ENCODE peak calls at places on chromosomes 1 and 21, in nine cellular contexts. S is GM23248, V is dorsolateral prefrontal cortex, F is left ventricle myocardium inferior, B is lower lobe of right lung, O is foreskin fibroblast, X is ascending aorta, K is BE2C, Y is stomach. C is an unnamed sample.

GRCh38 chr1:62176597-62177312 is 17.9 kb upstream of the L1TD1 start:
- DNase-seq in S (no peak), V (no peak), F (no peak), B (no peak), O (no peak), X (no peak), K (no peak), Y (no peak), C (no peak)

GRCh38 chr1:231541842-231542241 is 13.4 kb downstream of the TSNAX start:
- DNase-seq in S (no peak), V (no peak), F (no peak), B (no peak), O (no peak), X (no peak), K (peak), Y (no peak), C (no peak)

GRCh38 chr21:42199488-42200463 is 19.2 kb upstream of the ABCG1 start:
- DNase-seq in S (peak), V (peak), F (no peak), B (no peak), O (peak), X (no peak), K (no peak), Y (no peak), C (no peak)

GRCh38 chr1:14945132-14946010 is 208.2 kb upstream of the TMEM51 start:
- DNase-seq in S (peak), V (peak), F (peak), B (no peak), O (peak), X (peak), K (no peak), Y (peak), C (no peak)

GRCh38 chr1:172360511-172360910 is 60.0 kb upstream of the C1orf105 start:
- DNase-seq in S (no peak), V (no peak), F (no peak), B (no peak), O (no peak), X (no peak), K (no peak), Y (no peak), C (no peak)

GRCh38 chr1:48916121-48917069 is 139.7 kb upstream of the BEND5 start:
- DNase-seq in S (peak), V (no peak), F (no peak), B (no peak), O (peak), X (no peak), K (peak), Y (no peak), C (no peak)

GRCh38 chr1:17419626-17420328 is 19.7 kb downstream of the RCC2 start:
- DNase-seq in S (peak), V (peak), F (peak), B (peak), O (peak), X (peak), K (peak), Y (peak), C (no peak)

GRCh38 chr1:17559618-17560419 is 20.3 kb downstream of the ARHGEF10L start:
- DNase-seq in S (no peak), V (no peak), F (no peak), B (no peak), O (no peak), X (no peak), K (no peak), Y (peak), C (no peak)

GRCh38 chr1:231318568-231318967 is 19.1 kb downstream of the EXOC8 start:
- DNase-seq in S (no peak), V (no peak), F (no peak), B (no peak), O (no peak), X (no peak), K (no peak), Y (no peak), C (no peak)

GRCh38 chr21:31459457-31459856 is 115.4 kb upstream of the TIAM1 start:
- DNase-seq in S (no peak), V (peak), F (no peak), B (no peak), O (no peak), X (no peak), K (no peak), Y (no peak), C (no peak)

GRCh38 chr1:150168960-150169565 is 19.3 kb downstream of the PLEKHO1 start:
- DNase-seq in S (peak), V (peak), F (peak), B (peak), O (peak), X (peak), K (peak), Y (peak), C (no peak)

GRCh38 chr1:10762153-10762523 is 34.3 kb downstream of the CASZ1 start:
- DNase-seq in S (no peak), V (no peak), F (no peak), B (no peak), O (no peak), X (no peak), K (no peak), Y (no peak), C (no peak)

GRCh38 chr1:78126506-78126905 is 80.7 kb downstream of the GIPC2 start:
- DNase-seq in S (peak), V (no peak), F (no peak), B (no peak), O (no peak), X (no peak), K (no peak), Y (no peak), C (no peak)

GRCh38 chr1:88357690-88358089 is 326.4 kb upstream of the PKN2 start:
- DNase-seq in S (peak), V (no peak), F (no peak), B (no peak), O (no peak), X (no peak), K (no peak), Y (no peak), C (no peak)

GRCh38 chr1:75058424-75058823 is 75.8 kb upstream of the LHX8 start:
- DNase-seq in S (no peak), V (no peak), F (no peak), B (no peak), O (no peak), X (no peak), K (no peak), Y (no peak), C (no peak)

GRCh38 chr1:163258181-163258580 is 55.5 kb upstream of the RGS5 start:
- DNase-seq in S (no peak), V (no peak), F (no peak), B (no peak), O (peak), X (no peak), K (no peak), Y (no peak), C (no peak)

GRCh38 chr1:230186003-230186863 is 119.2 kb downstream of the GALNT2 start:
- DNase-seq in S (peak), V (no peak), F (no peak), B (peak), O (peak), X (no peak), K (no peak), Y (peak), C (peak)

GRCh38 chr1:223264529-223264928 is 99.4 kb downstream of the SUSD4 start:
- DNase-seq in S (no peak), V (no peak), F (no peak), B (no peak), O (no peak), X (no peak), K (no peak), Y (no peak), C (no peak)

GRCh38 chr1:230308039-230308438 is 118.1 kb downstream of the PGBD5 start:
- DNase-seq in S (peak), V (no peak), F (peak), B (peak), O (peak), X (peak), K (no peak), Y (peak), C (peak)

GRCh38 chr21:42039911-42040351 is 29.8 kb upstream of the ZBTB21 start:
- DNase-seq in S (peak), V (no peak), F (peak), B (peak), O (peak), X (no peak), K (no peak), Y (no peak), C (no peak)

GRCh38 chr1:231093158-231093922 is 53.3 kb upstream of the FAM89A start:
- DNase-seq in S (peak), V (peak), F (no peak), B (no peak), O (peak), X (no peak), K (no peak), Y (no peak), C (no peak)

GRCh38 chr1:108009603-108010195 is 44.7 kb upstream of the VAV3 start:
- DNase-seq in S (peak), V (no peak), F (no peak), B (no peak), O (peak), X (no peak), K (no peak), Y (no peak), C (no peak)

GRCh38 chr1:159196543-159196942 is 8.1 kb upstream of the ACKR1 start:
- DNase-seq in S (peak), V (no peak), F (no peak), B (no peak), O (no peak), X (no peak), K (no peak), Y (no peak), C (no peak)

GRCh38 chr1:228378453-228379164 is 28.0 kb downstream of the TRIM11 start:
- DNase-seq in S (peak), V (peak), F (peak), B (peak), O (peak), X (peak), K (peak), Y (peak), C (peak)

GRCh38 chr21:18772404-18772803 is 368.8 kb upstream of the TMPRSS15 start:
- DNase-seq in S (no peak), V (no peak), F (no peak), B (no peak), O (no peak), X (no peak), K (no peak), Y (no peak), C (no peak)

GRCh38 chr1:149997585-149998262 is 12.8 kb downstream of the OTUD7B start:
- DNase-seq in S (no peak), V (no peak), F (no peak), B (no peak), O (no peak), X (no peak), K (no peak), Y (no peak), C (no peak)

GRCh38 chr1:119859647-119860046 is 36.7 kb downstream of the ADAM30 start:
- DNase-seq in S (peak), V (no peak), F (no peak), B (no peak), O (peak), X (no peak), K (no peak), Y (no peak), C (no peak)

GRCh38 chr1:79295967-79296366 is 289.4 kb upstream of the ADGRL4 start:
- DNase-seq in S (peak), V (no peak), F (no peak), B (no peak), O (peak), X (no peak), K (no peak), Y (no peak), C (no peak)

GRCh38 chr1:9279172-9279840 is 13.4 kb upstream of the SPSB1 start:
- DNase-seq in S (peak), V (no peak), F (no peak), B (no peak), O (peak), X (no peak), K (no peak), Y (no peak), C (no peak)
- H3K4me3 ChIP-seq in S (no peak), V (no peak), F (no peak), B (no peak), O (no peak), X (no peak), K (no peak), Y (no peak), C (no peak)

DNA sequence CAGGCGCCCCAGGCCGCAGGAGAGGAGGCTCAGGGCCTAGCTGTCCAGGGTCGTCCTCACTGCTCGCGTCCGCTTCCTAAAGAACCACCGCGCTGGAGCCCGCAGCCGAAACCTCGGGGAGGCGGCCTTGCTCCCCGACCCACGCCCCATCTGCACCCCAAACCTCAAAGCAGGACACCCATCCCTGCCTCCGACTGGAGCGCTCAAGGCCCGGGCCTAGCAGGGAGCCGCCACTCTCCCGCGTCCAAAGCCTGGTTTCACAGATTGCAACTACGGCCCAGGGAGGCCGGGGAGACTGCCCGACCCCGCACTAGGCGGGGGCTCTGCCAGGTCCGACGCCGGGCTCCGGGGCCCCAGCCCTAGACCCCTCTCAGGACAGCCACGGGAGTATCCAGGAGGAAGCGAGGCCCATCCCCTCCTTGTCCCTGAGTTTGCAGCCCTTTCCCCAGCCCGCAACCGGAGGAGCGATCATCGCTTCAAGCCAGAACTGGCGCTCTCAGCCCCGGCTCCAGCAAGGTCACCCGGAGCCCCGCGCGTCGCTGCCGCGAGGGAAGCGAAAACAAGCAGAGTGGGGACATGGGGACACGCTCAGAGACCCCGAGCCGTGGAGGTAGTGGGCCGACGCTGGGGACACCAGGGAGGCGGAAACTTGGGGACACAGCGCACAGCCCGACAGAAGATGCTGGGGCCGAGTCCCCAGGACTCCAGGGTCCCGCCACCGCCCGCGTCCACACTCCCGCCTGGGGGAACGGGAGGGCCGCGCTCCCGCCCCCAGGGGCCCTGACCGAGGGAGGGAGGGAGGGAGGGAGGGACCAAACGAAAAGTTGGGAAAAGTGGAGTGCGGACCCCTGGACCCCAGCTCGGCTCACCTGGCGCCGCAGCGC is 474 bp downstream of the TMEM200B start:
- DNase-seq in S (peak), V (no peak), F (peak), B (no peak), O (peak), X (peak), K (no peak), Y (no peak), C (peak)
- H3K4me3 ChIP-seq in S (peak), V (peak), F (peak), B (peak), O (peak), X (peak), K (no peak), Y (peak), C (peak)

DNA sequence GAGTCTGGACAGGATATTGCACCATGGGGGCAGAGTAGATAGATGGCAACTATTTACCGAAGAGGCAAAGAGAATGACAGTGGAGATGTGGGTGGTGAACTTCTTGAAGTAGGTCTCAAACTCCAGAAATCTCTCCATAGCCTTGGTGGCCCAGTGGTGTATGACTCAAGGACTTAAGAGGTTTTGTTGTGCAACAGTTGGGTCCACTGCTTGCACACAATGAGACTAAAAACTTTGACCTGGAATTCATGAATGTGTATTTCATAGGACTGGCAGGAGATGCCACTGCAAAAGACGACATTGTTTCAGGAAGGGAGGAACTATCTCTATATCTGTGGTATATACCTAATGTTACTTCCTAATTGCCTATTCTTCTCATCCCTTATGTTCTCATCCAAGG is 75.9 kb downstream of the ZSCAN20 start:
- DNase-seq in S (peak), V (no peak), F (no peak), B (no peak), O (no peak), X (no peak), K (no peak), Y (no peak), C (no peak)
- H3K4me3 ChIP-seq in S (no peak), V (no peak), F (no peak), B (no peak), O (no peak), X (no peak), K (no peak), Y (no peak), C (no peak)

GRCh38 chr1:39130297-39130696 is 74.2 kb upstream of the MACF1 start:
- DNase-seq in S (peak), V (no peak), F (no peak), B (no peak), O (peak), X (no peak), K (no peak), Y (no peak), C (no peak)
- H3K4me3 ChIP-seq in S (peak), V (no peak), F (no peak), B (no peak), O (no peak), X (no peak), K (no peak), Y (no peak), C (no peak)

DNA sequence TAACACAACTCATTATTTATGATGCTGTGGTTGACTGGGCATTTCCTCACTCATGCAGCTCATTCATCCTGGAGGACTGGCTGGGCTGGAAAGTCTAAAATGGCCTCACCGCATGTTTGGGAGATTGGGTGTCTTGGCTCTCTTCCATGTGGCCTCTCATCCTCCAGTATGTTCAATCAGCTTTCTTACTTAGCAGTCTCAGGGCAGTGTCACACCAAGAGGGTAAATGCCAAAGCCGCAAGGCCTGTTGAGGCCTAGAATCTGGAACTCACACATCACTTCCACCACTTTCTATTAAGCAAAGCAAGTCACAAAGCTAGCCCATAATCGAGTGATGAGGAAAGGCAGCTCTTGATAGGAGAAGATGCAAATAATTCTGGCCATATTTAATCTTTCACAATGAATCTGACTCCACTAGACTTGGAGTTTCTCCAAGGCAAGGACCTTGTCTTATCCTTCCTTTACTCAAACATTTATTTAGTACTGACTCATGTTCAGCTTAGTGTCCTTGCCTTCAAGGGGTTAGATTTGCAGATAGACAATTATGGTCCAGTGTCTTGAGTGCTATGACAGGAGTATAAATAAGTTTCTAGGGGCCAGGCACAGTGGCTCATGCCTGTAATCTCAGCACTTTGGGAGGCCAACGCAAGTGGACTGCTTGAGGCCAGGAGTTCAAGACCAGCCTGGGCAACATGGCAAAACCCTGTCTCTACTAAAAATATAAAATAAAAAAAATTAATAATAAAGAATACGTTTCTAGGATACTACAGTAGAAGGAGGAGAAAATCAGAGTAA is 45.1 kb downstream of the TMEM53 start:
- DNase-seq in S (peak), V (no peak), F (no peak), B (no peak), O (peak), X (no peak), K (no peak), Y (no peak), C (peak)
- H3K4me3 ChIP-seq in S (no peak), V (no peak), F (no peak), B (no peak), O (no peak), X (no peak), K (no peak), Y (no peak), C (no peak)

GRCh38 chr1:101121975-101122374 is 96.4 kb upstream of the DPH5 start:
- DNase-seq in S (no peak), V (no peak), F (no peak), B (no peak), O (no peak), X (no peak), K (no peak), Y (no peak), C (no peak)
- H3K4me3 ChIP-seq in S (no peak), V (no peak), F (no peak), B (no peak), O (no peak), X (no peak), K (no peak), Y (no peak), C (no peak)